ENCODE peak calls at places on chromosomes 4 and X, in eight cellular contexts. F is astrocyte; E is CD4-positive, alpha-beta memory T cell; H is heart left ventricle; K is CD4-positive, CD25-positive, alpha-beta regulatory T cell; S is CD8-positive, alpha-beta memory T cell; N is heart right ventricle; Y is iPS DF 6.9. P is an unnamed sample. For H3K4me1, the result is how much of the 10 kb centered on the place peaks cover.

GRCh38 chr4:108351806-108352205 is 183.1 kb upstream of the LEF1 start:
- DNase-seq in F (no peak), E (no peak), H (no peak), K (no peak), S (no peak), N (no peak), Y (no peak), P (no peak)

GRCh38 chr4:94410678-94411206 is 41.0 kb upstream of the PDLIM5 start:
- DNase-seq in F (no peak), E (no peak), H (peak), K (no peak), S (no peak), N (peak), Y (no peak), P (peak)

GRCh38 chrX:71911731-71912050 is 1.0 kb downstream of the NHSL2 start:
- DNase-seq in F (no peak), E (no peak), H (no peak), K (no peak), S (no peak), N (no peak), Y (no peak), P (no peak)

GRCh38 chr4:184514121-184514988 is 40.0 kb upstream of the IRF2 start:
- DNase-seq in F (peak), E (no peak), H (peak), K (no peak), S (no peak), N (peak), Y (no peak), P (peak)

GRCh38 chr4:26813698-26814097 is 46.9 kb upstream of the STIM2 start:
- DNase-seq in F (no peak), E (no peak), H (no peak), K (no peak), S (no peak), N (peak), Y (no peak), P (no peak)

GRCh38 chrX:155279873-155280272 is 15.6 kb upstream of the RAB39B start:
- DNase-seq in F (no peak), E (no peak), H (no peak), K (no peak), S (no peak), N (no peak), Y (no peak), P (no peak)

GRCh38 chrX:64204701-64205440 is 637 bp downstream of the AMER1 start:
- DNase-seq in F (peak), E (peak), H (peak), K (no peak), S (peak), N (no peak), Y (no peak), P (peak)

GRCh38 chr4:824461-825062 is 1.4 kb downstream of the CPLX1 start:
- DNase-seq in F (no peak), E (no peak), H (no peak), K (no peak), S (no peak), N (no peak), Y (no peak), P (peak)

GRCh38 chr4:165293061-165293460 is 34.4 kb upstream of the MSMO1 start:
- DNase-seq in F (no peak), E (no peak), H (no peak), K (no peak), S (no peak), N (no peak), Y (no peak), P (no peak)

GRCh38 chr4:36237366-36238353 is 6.7 kb downstream of the ARAP2 start:
- DNase-seq in F (no peak), E (no peak), H (no peak), K (no peak), S (no peak), N (no peak), Y (no peak), P (no peak)

GRCh38 chr4:123661080-123661737 is 264.6 kb downstream of the SPRY1 start:
- DNase-seq in F (no peak), E (peak), H (no peak), K (no peak), S (no peak), N (no peak), Y (no peak), P (no peak)

GRCh38 chr4:128675083-128675482 is 134.4 kb upstream of the JADE1 start:
- DNase-seq in F (no peak), E (no peak), H (no peak), K (no peak), S (no peak), N (no peak), Y (no peak), P (no peak)

GRCh38 chrX:997631-998137 is 214.8 kb downstream of the CRLF2 start:
- DNase-seq in F (no peak), E (no peak), H (no peak), K (no peak), S (no peak), N (no peak), Y (no peak), P (no peak)

GRCh38 chrX:69919749-69920148 is 130.0 kb downstream of the AWAT2 start:
- DNase-seq in F (no peak), E (no peak), H (no peak), K (no peak), S (no peak), N (no peak), Y (peak), P (no peak)

GRCh38 chr4:76764251-76764650 is 133.7 kb downstream of the SOWAHB start:
- DNase-seq in F (peak), E (no peak), H (no peak), K (no peak), S (no peak), N (no peak), Y (no peak), P (no peak)

GRCh38 chrX:39729834-39730670 is 367.7 kb downstream of the BCOR start:
- DNase-seq in F (peak), E (no peak), H (no peak), K (no peak), S (no peak), N (no peak), Y (peak), P (peak)

GRCh38 chrX:31483336-31483735 is 411.5 kb upstream of the FTHL17 start:
- DNase-seq in F (peak), E (no peak), H (no peak), K (no peak), S (no peak), N (no peak), Y (no peak), P (no peak)

GRCh38 chr4:112645541-112646329 is 8.8 kb downstream of the LARP7 start:
- DNase-seq in F (no peak), E (no peak), H (no peak), K (no peak), S (no peak), N (no peak), Y (peak), P (no peak)

GRCh38 chr4:7753931-7754465 is 185.7 kb downstream of the AFAP1 start:
- DNase-seq in F (no peak), E (no peak), H (no peak), K (no peak), S (no peak), N (no peak), Y (no peak), P (no peak)

GRCh38 chrX:154986826-154987575 is 35.5 kb downstream of the F8 start:
- DNase-seq in F (no peak), E (peak), H (no peak), K (no peak), S (no peak), N (no peak), Y (no peak), P (no peak)

GRCh38 chr4:159856451-159856850 is 753.6 kb downstream of the RAPGEF2 start:
- DNase-seq in F (peak), E (no peak), H (no peak), K (no peak), S (no peak), N (no peak), Y (peak), P (no peak)

GRCh38 chr4:128663325-128663724 is 146.2 kb upstream of the JADE1 start:
- DNase-seq in F (no peak), E (peak), H (no peak), K (peak), S (no peak), N (no peak), Y (no peak), P (no peak)

GRCh38 chrX:43880439-43880838 is 1.8 kb downstream of the MAOB start:
- DNase-seq in F (no peak), E (no peak), H (no peak), K (no peak), S (no peak), N (no peak), Y (no peak), P (no peak)

GRCh38 chr4:110190249-110190648 is 8.2 kb downstream of the ELOVL6 start:
- DNase-seq in F (no peak), E (no peak), H (no peak), K (no peak), S (no peak), N (no peak), Y (no peak), P (no peak)

DNA sequence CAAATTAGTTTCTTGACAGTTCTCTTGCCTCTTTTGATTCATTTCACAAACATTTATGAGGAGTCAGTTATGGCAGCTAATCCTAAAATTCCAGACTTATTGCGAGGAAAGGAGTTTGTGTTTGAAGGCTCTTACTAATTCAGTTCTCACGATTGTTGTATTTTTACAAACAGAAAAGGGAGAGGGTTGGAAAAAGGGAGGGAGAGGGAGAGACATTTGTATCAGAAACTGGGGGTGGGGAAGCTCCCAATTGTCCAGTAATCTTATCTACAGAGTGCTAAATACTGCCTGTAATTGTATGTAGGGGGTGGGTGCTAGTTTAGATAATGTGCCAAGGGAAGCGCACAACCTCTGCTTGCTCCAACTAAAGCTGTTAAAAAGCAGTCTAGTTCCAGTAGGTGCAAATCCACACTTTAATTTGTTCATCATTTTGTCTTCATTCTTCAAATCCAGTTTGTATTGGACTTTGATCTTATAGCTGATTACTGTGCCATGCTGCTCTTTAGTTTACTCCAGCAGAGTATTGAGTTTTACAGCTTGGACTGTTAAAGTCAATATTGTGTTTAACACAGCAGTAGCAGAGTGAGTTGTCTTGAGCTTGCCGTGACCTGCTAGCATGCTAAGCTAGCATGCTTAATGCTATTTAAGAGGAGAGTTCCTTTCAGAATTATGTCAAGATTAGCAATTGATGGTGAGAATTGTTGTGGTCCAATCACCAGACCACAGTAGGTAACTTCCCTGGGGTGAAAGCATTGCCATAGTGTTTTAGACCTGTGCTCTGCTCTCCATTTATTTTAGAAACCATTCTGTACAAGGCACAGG is 13.9 kb downstream of the FNIP2 start:
- DNase-seq in F (peak), E (no peak), H (no peak), K (no peak), S (no peak), N (no peak), Y (no peak), P (no peak)
- H3K4me1 ChIP-seq in F (under half), E (under half), H (under half), K (under half), S (under half), N (half or more), Y (under half), P (half or more)

GRCh38 chr4:55118397-55118796 is 7.0 kb downstream of the KDR start:
- DNase-seq in F (no peak), E (no peak), H (no peak), K (no peak), S (no peak), N (no peak), Y (no peak), P (no peak)
- H3K4me1 ChIP-seq in F (under half), E (under half), H (under half), K (under half), S (under half), N (under half), Y (under half), P (under half)

GRCh38 chrX:153968754-153969124 is 2.9 kb downstream of the HCFC1 start:
- DNase-seq in F (no peak), E (peak), H (no peak), K (no peak), S (no peak), N (no peak), Y (no peak), P (no peak)
- H3K4me1 ChIP-seq in F (under half), E (under half), H (under half), K (under half), S (under half), N (half or more), Y (under half), P (under half)

GRCh38 chr4:88533937-88534750 is 10.6 kb upstream of the PYURF start:
- DNase-seq in F (peak), E (no peak), H (no peak), K (no peak), S (no peak), N (no peak), Y (no peak), P (no peak)
- H3K4me1 ChIP-seq in F (under half), E (under half), H (under half), K (under half), S (under half), N (under half), Y (under half), P (under half)

GRCh38 chrX:133983243-133983973 is 2.0 kb downstream of the GPC3 start:
- DNase-seq in F (no peak), E (no peak), H (no peak), K (no peak), S (no peak), N (no peak), Y (no peak), P (no peak)
- H3K4me1 ChIP-seq in F (under half), E (under half), H (under half), K (under half), S (under half), N (under half), Y (under half), P (under half)

DNA sequence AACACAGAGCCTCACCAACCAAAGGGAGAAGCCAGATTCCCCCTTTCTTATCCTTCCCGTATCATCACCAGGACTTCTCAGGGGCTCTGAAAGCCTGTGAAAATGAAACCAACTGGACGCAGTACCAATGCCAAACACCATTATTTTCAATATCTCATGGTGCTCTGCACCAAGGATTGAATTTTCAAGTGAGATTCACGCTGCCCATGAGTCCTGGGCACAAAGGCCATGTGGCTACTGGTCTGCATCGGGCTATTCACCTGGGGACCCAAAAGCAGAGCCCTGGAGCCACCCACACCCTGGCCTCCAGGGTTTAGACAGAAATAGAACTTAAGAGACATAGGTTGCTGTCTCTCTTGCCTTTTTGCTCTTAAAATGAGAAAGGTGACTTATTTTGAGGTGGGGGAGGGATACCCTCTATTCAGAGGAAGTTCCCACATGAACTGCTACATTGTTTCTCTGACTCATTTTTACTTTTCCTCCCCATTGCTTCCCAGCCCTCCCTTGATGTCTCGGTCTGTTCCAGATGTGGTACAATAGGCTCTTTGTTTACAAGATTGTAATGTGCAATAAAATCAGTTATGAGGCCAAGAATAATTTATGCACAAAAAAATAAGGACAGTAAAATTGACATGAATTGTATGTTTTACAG is 55.4 kb downstream of the MAML3 start:
- DNase-seq in F (peak), E (no peak), H (no peak), K (no peak), S (no peak), N (peak), Y (no peak), P (no peak)
- H3K4me1 ChIP-seq in F (half or more), E (under half), H (under half), K (under half), S (under half), N (half or more), Y (under half), P (half or more)

DNA sequence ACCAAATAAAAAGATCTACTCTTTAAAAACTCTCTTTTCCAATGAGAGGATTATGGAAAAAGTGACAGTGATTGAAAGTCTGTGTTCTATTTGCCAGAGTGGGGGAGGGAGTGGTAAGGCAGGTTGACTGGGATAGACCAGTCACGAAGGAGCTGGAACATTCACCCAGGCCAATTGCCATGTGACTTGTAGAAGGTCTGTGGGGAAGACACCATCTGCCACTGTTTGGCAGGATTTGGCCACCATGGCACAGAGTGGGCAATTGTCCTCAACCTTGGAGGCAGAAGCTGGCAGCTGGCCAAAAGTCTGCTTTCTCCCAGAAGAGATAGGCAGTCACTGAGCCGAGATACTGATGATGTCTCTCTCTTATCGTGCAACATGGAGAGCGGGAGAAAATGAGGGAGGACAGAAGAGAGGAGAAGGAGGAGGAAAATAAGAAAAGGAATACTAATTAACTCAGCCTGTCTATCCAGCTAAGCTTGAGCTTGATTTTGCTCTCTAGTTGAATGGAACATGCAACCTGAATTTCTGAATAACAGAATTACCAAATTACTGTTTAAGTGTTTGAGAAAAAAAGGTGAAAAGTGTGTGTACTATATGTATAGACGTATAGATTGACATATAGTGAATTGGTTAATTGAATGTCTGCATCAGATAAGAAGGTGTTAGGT is 267.1 kb downstream of the ARHGAP24 start:
- DNase-seq in F (no peak), E (no peak), H (peak), K (no peak), S (no peak), N (peak), Y (no peak), P (no peak)
- H3K4me1 ChIP-seq in F (under half), E (under half), H (under half), K (under half), S (under half), N (under half), Y (under half), P (under half)

GRCh38 chr4:156729416-156729815 is 242.2 kb downstream of the PDGFC start:
- DNase-seq in F (no peak), E (no peak), H (no peak), K (no peak), S (no peak), N (no peak), Y (no peak), P (no peak)
- H3K4me1 ChIP-seq in F (under half), E (under half), H (under half), K (under half), S (under half), N (under half), Y (under half), P (under half)

DNA sequence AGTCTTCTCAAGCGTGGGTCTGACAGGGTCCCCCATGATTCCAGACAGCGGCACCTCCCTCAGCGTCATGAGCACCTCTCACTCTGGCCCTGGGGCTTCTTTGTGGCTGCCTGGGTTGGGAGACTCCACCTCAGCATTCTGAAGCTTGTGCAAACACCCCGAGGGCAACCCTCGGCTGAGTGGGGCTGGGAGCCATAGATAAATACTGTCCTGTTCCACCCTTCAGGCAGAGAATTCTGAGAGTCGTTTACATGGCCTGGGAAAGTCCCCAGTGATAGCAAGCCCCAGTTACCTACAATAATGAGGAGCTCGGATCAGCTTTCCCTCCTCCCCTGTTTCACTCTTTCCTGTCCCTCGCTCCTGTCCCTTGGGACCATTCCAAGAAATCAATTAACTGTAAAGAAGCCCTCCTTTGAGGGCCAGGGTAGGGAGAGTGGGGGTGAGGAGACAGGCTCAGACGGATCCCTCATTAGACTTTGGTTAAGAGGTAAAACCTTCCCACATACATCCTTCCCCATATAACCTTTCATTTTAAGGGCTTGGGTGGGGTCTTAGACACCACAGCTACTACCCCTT is 31.6 kb upstream of the DDX3X start:
- DNase-seq in F (no peak), E (no peak), H (no peak), K (no peak), S (no peak), N (no peak), Y (no peak), P (no peak)
- H3K4me1 ChIP-seq in F (under half), E (under half), H (under half), K (under half), S (under half), N (under half), Y (under half), P (under half)

GRCh38 chr4:118773082-118773792 is 62.7 kb downstream of the SEC24D start:
- DNase-seq in F (peak), E (no peak), H (no peak), K (no peak), S (no peak), N (no peak), Y (no peak), P (no peak)

GRCh38 chr4:118774989-118775388 is 60.9 kb downstream of the SEC24D start:
- DNase-seq in F (peak), E (no peak), H (no peak), K (no peak), S (no peak), N (no peak), Y (no peak), P (no peak)

GRCh38 chr4:118772149-118773081 is 63.5 kb downstream of the SEC24D start:
- DNase-seq in F (peak), E (peak), H (no peak), K (peak), S (no peak), N (no peak), Y (no peak), P (no peak)

GRCh38 chr4:118775405-118775804 is 60.5 kb downstream of the SEC24D start:
- DNase-seq in F (no peak), E (no peak), H (no peak), K (no peak), S (no peak), N (no peak), Y (no peak), P (no peak)

DNA sequence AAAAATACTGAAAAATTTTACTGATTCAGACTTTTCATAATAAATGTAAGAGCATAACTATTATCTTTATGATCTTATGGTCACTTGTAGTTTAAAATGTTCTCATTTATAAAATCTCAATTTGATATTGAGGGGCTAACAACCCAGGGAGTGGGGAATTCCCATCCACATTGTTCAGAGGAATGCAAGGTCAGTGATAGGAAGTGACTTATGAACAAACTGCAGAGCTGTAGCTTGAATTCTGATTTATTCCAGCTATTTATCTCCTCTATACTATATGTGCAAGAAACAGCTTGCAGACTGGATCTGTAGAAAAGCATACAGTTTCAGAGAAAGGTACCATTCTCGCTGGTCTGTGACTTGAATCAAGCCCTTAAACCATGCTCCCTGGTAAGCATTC is 61.6 kb downstream of the SEC24D start:
- DNase-seq in F (no peak), E (no peak), H (no peak), K (no peak), S (no peak), N (no peak), Y (no peak), P (no peak)
- H3K4me1 ChIP-seq in F (under half), E (under half), H (under half), K (under half), S (under half), N (half or more), Y (under half), P (under half)